ENCODE peak calls at places on chromosome 13, in five cellular contexts. L, Z, H, A and V are unnamed samples.

GRCh38 chr13:37446503-37446902 is 152.1 kb downstream of the POSTN start:
- DNase-seq in A (no peak), Z (no peak), H (peak), L (peak), V (no peak)

GRCh38 chr13:83057119-83057518 is 825.2 kb downstream of the SLITRK1 start:
- DNase-seq in H (peak), Z (no peak), A (no peak), L (peak), V (no peak)

GRCh38 chr13:32036131-32036695 is 4.6 kb downstream of the FRY start:
- DNase-seq in A (no peak), H (no peak), L (no peak), Z (no peak), V (no peak)

GRCh38 chr13:47932953-47933687 is 68.0 kb downstream of the SUCLA2 start:
- DNase-seq in L (no peak), H (no peak), Z (peak), A (no peak), V (no peak)

GRCh38 chr13:20716951-20717350 is 13.5 kb downstream of the IL17D start:
- DNase-seq in A (no peak), L (no peak), H (no peak), Z (peak), V (no peak)

GRCh38 chr13:63842102-63842501 is 2426.5 kb upstream of the PCDH20 start:
- DNase-seq in L (no peak), Z (no peak), H (no peak), A (no peak), V (no peak)

GRCh38 chr13:63288576-63288975 is 1872.9 kb upstream of the PCDH20 start:
- DNase-seq in H (peak), A (no peak), Z (no peak), L (no peak), V (no peak)

GRCh38 chr13:67147257-67148218 is 82.6 kb downstream of the PCDH9 start:
- DNase-seq in A (no peak), H (peak), Z (peak), L (peak), V (no peak)

GRCh38 chr13:102900193-102900608 is 54.4 kb downstream of the ERCC5 start:
- DNase-seq in Z (no peak), A (no peak), H (no peak), L (no peak), V (no peak)

GRCh38 chr13:20869540-20869939 is 33.0 kb downstream of the XPO4 start:
- DNase-seq in L (no peak), H (peak), A (no peak), Z (no peak), V (no peak)

GRCh38 chr13:45932611-45933182 is 81.1 kb upstream of the SIAH3 start:
- DNase-seq in A (no peak), L (no peak), Z (no peak), H (no peak), V (no peak)

GRCh38 chr13:49776871-49777270 is 15.6 kb downstream of the KPNA3 start:
- DNase-seq in Z (no peak), L (peak), A (no peak), H (peak), V (no peak)

GRCh38 chr13:98155475-98156111 is 12.7 kb downstream of the FARP1 start:
- DNase-seq in L (peak), Z (no peak), A (no peak), H (peak), V (no peak)

GRCh38 chr13:41077475-41077874 is 16.2 kb downstream of the WBP4 start:
- DNase-seq in L (no peak), H (no peak), Z (no peak), A (no peak), V (no peak)
- TF ChIP-seq CTCF in L (no peak), H (no peak), Z (no peak), A (no peak), V (no peak)

GRCh38 chr13:76820759-76821158 is 65.4 kb downstream of the KCTD12 start:
- DNase-seq in L (peak), A (no peak), Z (peak), H (peak), V (no peak)
- TF ChIP-seq CTCF in L (no peak), A (no peak), Z (no peak), H (peak), V (no peak)

GRCh38 chr13:35787937-35788336 is 311.4 kb upstream of the MAB21L1 start:
- DNase-seq in Z (peak), H (no peak), A (no peak), L (no peak), V (no peak)

GRCh38 chr13:35785563-35786327 is 309.3 kb upstream of the MAB21L1 start:
- DNase-seq in Z (no peak), H (no peak), L (no peak), A (no peak), V (no peak)

GRCh38 chr13:35791191-35791902 is 314.9 kb upstream of the MAB21L1 start:
- DNase-seq in L (peak), A (no peak), Z (no peak), H (peak), V (no peak)

GRCh38 chr13:35793823-35794222 is 317.3 kb upstream of the MAB21L1 start:
- DNase-seq in L (no peak), Z (no peak), H (no peak), A (no peak), V (no peak)

DNA sequence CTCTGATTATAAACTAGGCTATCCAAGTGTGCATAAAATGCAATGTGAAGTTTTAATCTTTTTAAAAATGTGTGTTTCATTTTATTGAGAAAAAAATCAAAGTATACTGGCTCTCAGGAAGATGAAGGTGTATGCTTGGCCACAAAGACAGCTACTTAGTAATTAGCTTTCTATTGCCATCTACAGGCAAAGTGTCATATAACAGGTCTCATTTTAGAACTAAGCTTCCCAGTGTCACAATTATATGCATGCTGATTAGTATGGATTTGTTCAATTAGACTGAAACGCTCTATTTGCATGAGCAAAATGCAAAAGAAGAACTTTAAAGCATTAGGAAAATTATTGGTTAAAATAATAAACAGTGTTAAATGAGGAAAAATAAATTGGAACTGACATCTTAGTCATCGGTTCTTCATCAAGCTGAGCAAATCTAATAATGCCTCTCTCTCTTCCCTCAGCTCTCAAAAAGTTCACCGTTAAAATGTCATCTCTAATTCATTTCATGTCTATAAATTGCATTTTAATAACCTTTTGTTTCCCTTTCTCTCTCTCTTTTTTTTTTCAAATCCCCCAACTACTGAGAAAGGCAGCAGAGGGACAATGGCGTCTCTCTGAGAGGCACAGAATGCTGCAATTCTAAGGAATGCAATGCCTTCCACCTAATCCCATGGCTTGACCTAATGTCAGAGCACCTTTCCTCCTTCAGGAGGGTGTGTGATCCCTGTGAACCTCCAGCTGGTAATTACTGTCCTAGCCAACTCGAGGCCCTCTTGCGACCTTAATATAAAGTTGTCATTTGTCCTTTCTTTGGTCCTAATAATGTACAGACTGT is 313.1 kb upstream of the MAB21L1 start:
- DNase-seq in L (peak), H (peak), A (no peak), Z (peak), V (peak)
- TF ChIP-seq CTCF in L (peak), H (peak), A (peak), Z (peak), V (peak)

DNA sequence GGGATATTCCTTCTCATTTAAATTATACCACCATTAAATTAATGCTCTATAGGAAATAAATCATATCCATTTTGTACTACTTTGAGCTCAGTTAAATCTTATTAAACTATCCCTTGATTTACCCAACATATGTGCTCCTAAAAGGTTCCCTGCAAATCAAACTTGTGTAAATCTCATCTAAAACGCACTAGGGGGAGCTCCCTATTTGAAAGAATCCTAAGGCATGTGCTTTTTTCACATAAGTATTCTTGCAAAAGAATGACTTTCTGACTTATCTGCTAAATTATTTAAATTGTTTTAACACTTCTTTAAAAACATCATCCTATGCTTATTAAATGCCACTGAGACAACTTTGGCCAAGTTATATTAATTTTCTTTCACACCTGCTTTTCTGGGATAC is 7.9 kb downstream of the INTS6 start:
- DNase-seq in L (peak), A (no peak), Z (peak), H (peak), V (no peak)
- TF ChIP-seq CTCF in L (peak), A (peak), Z (peak), H (no peak), V (no peak)

GRCh38 chr13:27713767-27714166 is 78.5 kb upstream of the GSX1 start:
- DNase-seq in H (no peak), Z (no peak), A (no peak), L (no peak), V (no peak)

GRCh38 chr13:27709779-27710178 is 82.5 kb upstream of the GSX1 start:
- DNase-seq in Z (no peak), H (no peak), A (no peak), L (no peak), V (no peak)

GRCh38 chr13:27708325-27708724 is 84.0 kb upstream of the GSX1 start:
- DNase-seq in Z (no peak), L (no peak), A (no peak), H (no peak), V (no peak)

GRCh38 chr13:27712421-27712820 is 79.9 kb upstream of the GSX1 start:
- DNase-seq in Z (no peak), L (no peak), A (peak), H (peak), V (peak)
- TF ChIP-seq CTCF in Z (peak), L (no peak), A (peak), H (no peak), V (no peak)

DNA sequence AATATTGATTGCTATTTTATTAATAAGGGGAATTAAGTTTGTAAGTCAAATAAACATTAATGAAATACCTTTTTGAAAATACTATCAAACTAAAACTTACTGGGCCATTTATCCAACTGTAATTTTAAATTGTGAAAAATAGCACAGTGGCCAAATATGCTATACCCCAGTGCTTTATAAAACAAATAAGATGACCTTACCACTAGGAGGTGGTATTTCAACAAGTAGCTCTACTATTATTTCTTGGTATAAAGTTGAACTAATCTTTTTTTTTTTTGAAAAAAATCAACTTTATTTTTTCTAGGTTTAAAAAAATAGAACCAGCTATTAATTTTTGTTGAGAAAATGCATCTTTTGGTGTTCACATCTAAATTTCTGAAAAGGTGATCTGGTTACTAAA is 14.7 kb downstream of the LACC1 start:
- DNase-seq in Z (peak), A (no peak), H (no peak), L (no peak), V (no peak)
- TF ChIP-seq CTCF in Z (no peak), A (peak), H (peak), L (peak), V (no peak)

GRCh38 chr13:112072531-112073244 is 5.7 kb downstream of the SOX1 start:
- DNase-seq in L (no peak), H (no peak), A (peak), Z (peak), V (no peak)
- TF ChIP-seq CTCF in L (no peak), H (no peak), A (no peak), Z (no peak), V (no peak)

DNA sequence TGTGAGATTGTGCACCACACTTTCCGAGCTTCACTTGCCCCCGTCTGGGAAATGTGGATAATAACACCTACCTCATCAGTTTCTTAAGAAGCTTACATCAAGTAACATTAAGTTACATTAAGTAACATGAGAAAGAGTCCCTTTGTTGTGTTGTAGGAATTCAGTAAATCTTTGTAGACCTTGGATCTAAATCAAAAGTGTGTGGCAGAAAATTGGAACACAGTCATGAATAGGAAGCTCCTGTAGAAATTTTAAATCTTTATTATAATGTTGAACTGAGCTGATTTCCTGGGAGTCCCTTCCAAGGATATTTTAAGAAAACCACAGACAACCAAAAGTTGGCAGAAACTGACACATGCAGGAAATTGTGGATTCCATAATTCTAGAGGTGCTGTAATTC is 5.7 kb upstream of the ENOX1 start:
- DNase-seq in Z (no peak), A (no peak), H (peak), L (no peak), V (no peak)
- TF ChIP-seq CTCF in Z (no peak), A (no peak), H (no peak), L (no peak), V (no peak)

GRCh38 chr13:86737334-86737932 is 933.7 kb upstream of the SLITRK5 start:
- DNase-seq in A (no peak), H (no peak), Z (no peak), L (no peak), V (no peak)

DNA sequence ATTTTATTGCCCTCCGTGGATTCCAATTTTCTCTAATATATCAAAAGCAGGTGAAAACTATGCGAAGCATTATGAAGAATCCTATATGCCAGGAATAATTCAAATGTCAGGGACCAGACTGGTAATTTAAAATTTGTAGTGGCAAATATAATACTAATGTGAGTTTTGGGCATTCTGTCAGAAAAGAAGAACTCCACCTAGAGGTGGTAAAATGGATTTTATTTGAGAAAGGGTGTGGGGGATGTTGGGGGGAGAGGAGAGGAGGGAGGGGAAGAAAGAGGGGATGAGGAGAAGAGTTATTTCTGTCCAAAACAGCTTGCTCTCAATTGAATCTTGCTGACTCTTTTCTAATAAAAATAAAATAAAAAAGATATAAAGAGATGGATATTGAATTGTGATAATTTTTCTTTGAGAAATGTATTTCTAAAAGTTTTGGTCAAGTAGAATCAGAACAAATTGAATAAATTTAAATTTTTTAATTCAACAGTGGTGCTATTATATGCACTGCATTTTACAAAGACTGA is 929.3 kb upstream of the SLITRK5 start:
- DNase-seq in L (no peak), H (no peak), A (no peak), Z (peak), V (no peak)
- TF ChIP-seq CTCF in L (no peak), H (no peak), A (no peak), Z (peak), V (no peak)

GRCh38 chr13:105721056-105721455 is 814.4 kb downstream of the EFNB2 start:
- DNase-seq in H (peak), Z (no peak), A (no peak), L (no peak), V (no peak)
- TF ChIP-seq CTCF in H (no peak), Z (no peak), A (no peak), L (no peak), V (no peak)